ENCODE peak calls at places on chromosomes 4 and X, in eight cellular contexts. J, F, Q, X, Z, D, E and O are unnamed samples.

GRCh38 chr4:38311495-38311894 is 351.3 kb downstream of the PTTG2 start:
- ATAC-seq in D (no peak), Z (no peak), Q (no peak), E (no peak), F (no peak), X (no peak), J (no peak), O (no peak)

GRCh38 chr4:20422398-20422797 is 170.7 kb downstream of the SLIT2 start:
- ATAC-seq in Q (peak; percentile 90), Z (peak; percentile 91), F (peak; percentile 84), D (peak; percentile 72), J (peak; percentile 90), E (peak; percentile 74), X (peak; percentile 73), O (peak; percentile 49)

GRCh38 chr4:48570646-48571220 is 80.7 kb downstream of the ZAR1 start:
- ATAC-seq in Q (no peak), E (no peak), J (peak; percentile 66), X (no peak), Z (no peak), F (no peak), D (peak; percentile 94), O (no peak)

GRCh38 chrX:103017542-103017941 is 46.4 kb downstream of the BEX1 start:
- ATAC-seq in D (no peak), Q (no peak), Z (no peak), X (no peak), E (no peak), F (no peak), J (no peak), O (no peak)

GRCh38 chr4:165217325-165217724 is 10.0 kb downstream of the KLHL2 start:
- ATAC-seq in Z (no peak), E (no peak), X (no peak), Q (no peak), J (no peak), F (no peak), D (no peak), O (no peak)

GRCh38 chr4:170089274-170089742 is 448 bp downstream of the AADAT start:
- ATAC-seq in Q (no peak), D (peak; percentile 52), E (peak; percentile 40), X (peak; percentile 64), J (peak; percentile 52), Z (peak; percentile 50), F (peak; percentile 20), O (peak; percentile 19)

GRCh38 chrX:136143714-136144113 is 3.6 kb upstream of the FHL1 start:
- ATAC-seq in F (no peak), J (no peak), Z (no peak), E (no peak), X (no peak), D (no peak), Q (no peak), O (no peak)

GRCh38 chrX:2967998-2968909 is 38.1 kb upstream of the ARSH start:
- ATAC-seq in E (no peak), Q (peak; percentile 87), X (no peak), Z (no peak), D (no peak), F (peak; percentile 21), J (no peak), O (no peak)

GRCh38 chr4:184514121-184514988 is 40.0 kb upstream of the IRF2 start:
- ATAC-seq in Z (peak; percentile 66), X (peak; percentile 92), F (peak; percentile 45), E (peak; percentile 93), D (peak; percentile 98), Q (peak; percentile 92), J (no peak), O (peak; percentile 94)

GRCh38 chr4:20084488-20084887 is 167.2 kb upstream of the SLIT2 start:
- ATAC-seq in X (no peak), Z (no peak), J (no peak), F (no peak), E (no peak), D (no peak), Q (no peak), O (no peak)

GRCh38 chrX:153353416-153353815 is 19.5 kb downstream of the ZNF275 start:
- ATAC-seq in Z (peak; percentile 68), J (peak; percentile 22), F (no peak), X (no peak), D (no peak), Q (no peak), E (no peak), O (no peak)

GRCh38 chr4:47617607-47618006 is 132.5 kb downstream of the ATP10D start:
- ATAC-seq in E (no peak), Z (no peak), X (no peak), J (no peak), F (no peak), Q (no peak), D (no peak), O (no peak)

GRCh38 chrX:103215768-103216085 is 819 bp downstream of the BEX4 start:
- ATAC-seq in Q (peak; percentile 67), X (no peak), J (no peak), E (peak; percentile 57), F (no peak), Z (no peak), D (no peak), O (no peak)

DNA sequence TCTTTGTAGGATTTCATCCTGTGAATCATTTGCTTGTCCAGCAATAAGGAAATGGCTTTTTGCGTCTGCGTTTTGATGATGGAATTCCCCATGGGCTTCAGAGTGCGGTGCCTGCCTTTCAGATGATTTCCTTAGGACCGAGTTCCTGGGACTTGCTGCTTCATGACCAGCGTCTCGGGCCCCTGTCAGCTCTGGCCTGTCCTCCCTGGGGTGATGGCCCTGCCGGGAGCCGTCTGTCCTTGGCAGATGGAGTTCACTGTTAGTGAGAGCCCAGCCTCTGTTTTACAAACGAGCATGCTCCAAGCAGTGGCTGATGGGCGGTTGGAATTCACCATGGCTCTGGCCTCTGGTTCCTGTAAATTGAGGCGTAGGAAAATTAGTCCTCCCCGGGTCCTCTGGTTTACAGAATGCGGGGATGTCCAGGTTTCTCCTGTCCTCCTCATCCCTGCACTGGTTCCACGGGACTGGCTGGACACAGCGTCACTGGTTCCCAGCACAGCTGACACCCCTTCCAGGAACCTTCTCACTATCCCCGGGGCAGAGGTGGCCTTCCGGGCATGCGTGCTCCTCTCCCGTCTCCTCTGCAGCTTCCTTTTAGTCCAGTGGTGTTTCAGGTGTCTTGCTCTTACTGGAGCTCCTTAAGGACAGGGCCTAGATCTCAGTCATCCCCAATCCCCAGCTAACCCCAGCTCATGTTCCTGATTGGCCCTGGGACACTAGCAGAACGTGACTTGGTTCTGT is 34.9 kb downstream of the TBC1D14 start:
- ATAC-seq in Z (no peak), J (no peak), F (peak; percentile 59), X (no peak), Q (no peak), E (no peak), D (no peak), O (no peak)
- TF ChIP-seq POLR2A in Z (no peak), J (no peak), F (no peak), X (no peak), Q (no peak), E (no peak), D (no peak), O (no peak)

DNA sequence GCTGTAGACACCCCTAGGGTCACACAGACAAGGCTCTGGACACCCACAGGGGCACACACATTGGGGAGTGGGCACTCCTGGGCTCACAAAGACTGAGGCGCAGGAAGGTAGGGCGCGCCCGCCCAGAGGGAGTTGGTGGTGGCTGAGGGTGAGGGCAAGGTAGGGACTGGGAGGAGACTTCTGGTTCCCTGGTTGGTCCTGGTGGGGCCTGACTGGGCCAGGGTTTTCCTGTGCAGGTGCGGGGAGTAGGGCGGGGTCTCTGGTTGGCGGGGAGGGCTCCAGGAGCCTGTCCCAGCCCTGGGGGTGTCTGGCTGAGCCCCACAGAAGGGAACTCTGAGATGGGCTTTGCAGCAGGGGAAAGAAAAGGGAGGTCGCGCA is 6.7 kb upstream of the WAS start:
- ATAC-seq in Q (peak; percentile 8), E (no peak), Z (peak; percentile 43), X (peak; percentile 48), D (peak; percentile 5), J (peak; percentile 37), F (peak; percentile 12), O (peak; percentile 3)
- H3K27ac ChIP-seq in Q (peak overlapping the region; percentile 89), E (peak overlapping the region; percentile 90), Z (peak overlapping the region; percentile 98), X (peak overlapping the region; percentile 99), D (peak overlapping the region; percentile 36), J (peak overlapping the region; percentile 79), F (peak overlapping the region; percentile 89), O (peak overlapping the region; percentile 90)

GRCh38 chr4:140100771-140101170 is 53.2 kb downstream of the MAML3 start:
- ATAC-seq in D (no peak), X (no peak), E (no peak), Z (no peak), F (no peak), J (no peak), Q (no peak), O (no peak)
- H3K4me1 ChIP-seq in D (peaks cover 31% of the 10 kb centered on the region), X (peaks cover 93% of the 10 kb centered on the region), E (peaks cover 22% of the 10 kb centered on the region), Z (no peaks in the 10 kb centered on the region), F (peaks cover 38% of the 10 kb centered on the region), J (peaks cover 49% of the 10 kb centered on the region), Q (no peaks in the 10 kb centered on the region), O (peaks cover 28% of the 10 kb centered on the region)

GRCh38 chr4:113762061-113762850 is 718 bp upstream of the CAMK2D start:
- ATAC-seq in Z (peak; percentile 70), J (peak; percentile 78), Q (peak; percentile 93), X (peak; percentile 64), E (peak; percentile 82), D (peak; percentile 62), F (peak; percentile 82), O (peak; percentile 86)

GRCh38 chr4:113761682-113762060 is at the start of gene CAMK2D:
- ATAC-seq in Z (peak; percentile 73), X (peak; percentile 81), Q (peak; percentile 46), E (peak; percentile 84), F (peak; percentile 74), J (peak; percentile 67), D (peak; percentile 50), O (peak; percentile 72)

GRCh38 chr4:113759696-113760093 is 1.8 kb downstream of the CAMK2D start:
- ATAC-seq in Q (no peak), J (no peak), Z (no peak), D (no peak), E (no peak), X (no peak), F (no peak), O (no peak)

GRCh38 chr4:113760094-113760851 is 1.3 kb downstream of the CAMK2D start:
- ATAC-seq in X (peak; percentile 1), F (no peak), E (no peak), Q (no peak), D (no peak), J (no peak), Z (peak; percentile 8), O (no peak)

DNA sequence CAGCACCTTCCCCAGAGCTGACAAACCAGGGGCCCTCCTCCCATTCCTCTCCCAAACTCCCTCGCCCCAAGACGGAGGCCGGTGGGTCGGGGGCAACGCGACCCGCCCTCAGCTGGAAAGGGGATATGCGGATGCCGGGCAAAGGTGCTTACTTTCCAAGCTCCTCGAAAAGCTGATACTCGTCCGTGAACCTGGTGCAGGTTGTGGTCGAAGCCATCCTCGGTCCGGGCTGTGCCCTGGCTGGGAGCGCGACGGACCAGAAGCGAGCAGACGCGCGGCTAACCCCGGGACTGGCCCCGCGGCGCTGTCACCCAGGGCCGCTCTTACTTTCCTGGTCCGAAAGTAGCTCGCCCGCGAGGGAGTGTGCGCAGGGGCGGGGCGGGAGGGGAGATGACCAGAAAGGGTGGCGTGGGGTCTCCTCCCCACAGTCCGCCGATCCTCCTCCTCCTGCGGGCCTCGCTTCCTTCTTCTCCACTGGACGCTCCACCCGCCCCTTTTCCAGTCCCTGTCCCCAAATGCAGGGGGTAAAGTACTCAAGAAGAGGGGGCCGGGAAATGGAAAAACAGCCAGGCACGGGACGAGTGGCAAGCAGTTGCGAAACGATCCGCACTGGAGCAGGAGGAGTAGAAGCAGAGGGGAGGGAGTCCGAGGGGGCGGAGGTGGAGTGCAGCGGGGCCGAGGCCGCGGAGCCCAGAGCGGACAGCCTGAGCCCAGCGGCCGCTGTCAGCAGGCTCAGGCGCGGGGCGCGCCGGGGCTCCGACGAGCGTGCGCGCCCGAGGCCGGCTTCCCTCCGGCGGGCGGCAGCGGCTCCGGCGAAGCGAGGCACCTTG is 471 bp downstream of the CAMK2D start:
- ATAC-seq in Q (no peak), F (peak; percentile 68), X (peak; percentile 83), Z (peak; percentile 85), E (peak; percentile 80), J (peak; percentile 63), D (peak; percentile 60), O (peak; percentile 79)
- TF ChIP-seq POLR2A in Q (no peak), F (peak; percentile 72), X (no peak), Z (no peak), E (peak; percentile 18), J (no peak), D (no peak), O (peak; percentile 41)